ENCODE peak calls at places on chromosomes 6 and 20, in ten cellular contexts. L is NCI-H1105 treated with DMSO at 0.1 percent for 48 hours; Y is Right ventricle myocardium superior; K is effector memory CD8-positive, alpha-beta T cell; C is mucosa of descending colon; Q is mesothelial cell of epicardium; U is Ammon's horn; O is mesenchymal stem cell; S is stimulated activated CD4-positive, alpha-beta T cell treated with anti-CD3 and anti-CD28 coated beads, Interleukin-15, amount 100 ng/mL, for 1 hour; R is T-helper 9 cell. P is an unnamed sample.

GRCh38 chr6:158703121-158703839 is 53.4 kb downstream of the SYTL3 start:
- DNase-seq in U (no peak), Q (no peak), C (no peak), S (no peak), O (no peak), K (no peak), Y (peak), R (no peak), L (peak), P (no peak)

GRCh38 chr20:46300281-46300680 is 8.0 kb downstream of the CDH22 start:
- DNase-seq in U (no peak), S (no peak), Q (no peak), R (no peak), L (no peak), K (no peak), Y (no peak), O (no peak), C (no peak), P (no peak)

GRCh38 chr20:20549699-20550098 is 162.7 kb downstream of the RALGAPA2 start:
- DNase-seq in K (no peak), C (no peak), Q (no peak), Y (no peak), L (peak), O (peak), R (no peak), U (no peak), S (no peak), P (no peak)

GRCh38 chr20:58822175-58822574 is 28.5 kb downstream of the GNAS-AS1 start:
- DNase-seq in L (no peak), O (no peak), U (no peak), C (no peak), Q (no peak), S (no peak), K (no peak), R (no peak), Y (no peak), P (no peak)

GRCh38 chr20:19397676-19398075 is 185.2 kb downstream of the SLC24A3 start:
- DNase-seq in O (no peak), C (no peak), L (no peak), Q (no peak), Y (no peak), K (no peak), U (no peak), S (no peak), R (no peak), P (no peak)

GRCh38 chr20:48904566-48905321 is 16.8 kb upstream of the ARFGEF2 start:
- DNase-seq in L (peak), Q (peak), Y (no peak), O (peak), U (peak), S (peak), R (peak), C (no peak), K (peak), P (no peak)

GRCh38 chr6:87917861-87918260 is 129.8 kb upstream of the SPACA1 start:
- DNase-seq in K (no peak), L (no peak), C (no peak), R (no peak), Y (no peak), U (no peak), S (no peak), O (no peak), Q (no peak), P (no peak)

GRCh38 chr6:137970368-137970767 is 103.3 kb downstream of the TNFAIP3 start:
- DNase-seq in Q (no peak), S (no peak), R (no peak), O (no peak), L (no peak), Y (no peak), K (no peak), U (no peak), C (no peak), P (no peak)

GRCh38 chr6:68756454-68757375 is 121.6 kb downstream of the ADGRB3 start:
- DNase-seq in L (no peak), K (no peak), U (peak), R (no peak), Y (no peak), Q (no peak), O (no peak), S (no peak), C (no peak), P (no peak)

GRCh38 chr6:99148111-99148510 is 200.4 kb upstream of the FBXL4 start:
- DNase-seq in L (no peak), R (no peak), U (no peak), O (no peak), S (no peak), C (no peak), K (no peak), Y (no peak), Q (no peak), P (no peak)

GRCh38 chr20:21713901-21714296 is 8.4 kb downstream of the PAX1 start:
- DNase-seq in Y (no peak), Q (no peak), R (no peak), C (no peak), U (no peak), O (no peak), L (no peak), K (no peak), S (no peak), P (no peak)

GRCh38 chr6:170031096-170031471 is 259.8 kb downstream of the DLL1 start:
- DNase-seq in Y (no peak), K (no peak), L (peak), S (no peak), Q (no peak), O (peak), C (peak), U (no peak), R (no peak), P (no peak)

GRCh38 chr6:109892451-109893435 is 85.4 kb upstream of the GPR6 start:
- DNase-seq in O (no peak), L (peak), S (no peak), U (no peak), Y (no peak), K (no peak), C (no peak), R (no peak), Q (no peak), P (peak)

GRCh38 chr6:165988757-165989456 is 178.7 kb downstream of the TBXT start:
- DNase-seq in Q (no peak), S (no peak), R (no peak), O (peak), Y (peak), L (peak), K (no peak), U (no peak), C (no peak), P (no peak)

GRCh38 chr6:39553811-39554802 is 171.1 kb downstream of the KIF6 start:
- DNase-seq in R (no peak), U (no peak), L (no peak), O (no peak), Q (no peak), K (no peak), Y (no peak), S (no peak), C (no peak), P (no peak)

GRCh38 chr6:154509421-154510143 is 903 bp downstream of the CNKSR3 start:
- DNase-seq in Q (peak), S (no peak), L (peak), O (peak), K (no peak), R (no peak), C (peak), Y (peak), U (no peak), P (no peak)

GRCh38 chr6:110039996-110040383 is 61.9 kb downstream of the GPR6 start:
- DNase-seq in O (peak), R (peak), L (peak), C (no peak), K (peak), U (no peak), Q (peak), Y (no peak), S (peak), P (no peak)

GRCh38 chr20:1341561-1342265 is 12.8 kb upstream of the SDCBP2 start:
- DNase-seq in K (no peak), U (peak), Y (no peak), L (no peak), C (no peak), R (no peak), O (peak), S (no peak), Q (no peak), P (no peak)

GRCh38 chr20:59015411-59015810 is 3.8 kb upstream of the TUBB1 start:
- DNase-seq in K (no peak), L (no peak), C (no peak), O (no peak), R (no peak), S (no peak), Y (no peak), Q (no peak), U (no peak), P (no peak)

GRCh38 chr6:36716476-36717093 is 19.0 kb downstream of the RAB44 start:
- DNase-seq in R (no peak), C (no peak), Q (no peak), O (no peak), Y (no peak), U (no peak), S (no peak), L (no peak), K (no peak), P (no peak)

GRCh38 chr6:164098857-164099534 is 684.5 kb downstream of the QKI start:
- DNase-seq in Y (peak), U (no peak), L (no peak), Q (no peak), C (no peak), O (peak), S (no peak), K (no peak), R (no peak), P (no peak)

GRCh38 chr6:83436674-83437073 is 5.8 kb upstream of the ME1 start:
- DNase-seq in U (no peak), L (no peak), Q (no peak), K (no peak), R (no peak), O (no peak), S (no peak), C (no peak), Y (no peak), P (no peak)

GRCh38 chr6:38141045-38141444 is 321.5 kb downstream of the ZFAND3 start:
- DNase-seq in O (no peak), U (peak), K (no peak), S (no peak), C (no peak), R (no peak), Q (no peak), L (no peak), Y (no peak), P (no peak)

GRCh38 chr6:158468666-158469065 is 91.2 kb upstream of the TMEM181 start:
- DNase-seq in O (no peak), L (peak), C (no peak), U (no peak), R (no peak), K (no peak), Y (no peak), Q (no peak), S (no peak), P (no peak)

GRCh38 chr20:54086444-54087134 is 16.2 kb upstream of the BCAS1 start:
- DNase-seq in O (no peak), Q (no peak), L (no peak), U (no peak), Y (no peak), C (no peak), K (no peak), S (no peak), R (no peak), P (no peak)

GRCh38 chr6:159887146-159887545 is 3.6 kb upstream of the MAS1 start:
- DNase-seq in Y (no peak), K (no peak), S (no peak), Q (no peak), L (no peak), C (no peak), R (no peak), U (no peak), O (no peak), P (no peak)